ENCODE peak calls at places on chromosome 14, in five cellular contexts. N, H, Q, U and A are unnamed samples.

GRCh38 chr14:89640141-89640540 is 223.1 kb upstream of the FOXN3 start:
- DNase-seq in N (no peak), H (peak; percentile 23), Q (no peak), U (no peak), A (no peak)

GRCh38 chr14:99704037-99704436 is 19.9 kb downstream of the CYP46A1 start:
- DNase-seq in N (no peak), H (no peak), Q (no peak), U (no peak), A (no peak)

GRCh38 chr14:93036652-93037341 is 78.9 kb downstream of the ITPK1 start:
- DNase-seq in N (no peak), H (no peak), Q (no peak), U (no peak), A (no peak)

GRCh38 chr14:52351191-52351560 is 37.1 kb downstream of the PTGER2 start:
- DNase-seq in N (no peak), H (peak; percentile 81), Q (no peak), U (no peak), A (no peak)

GRCh38 chr14:53842938-53843337 is 113.7 kb downstream of the BMP4 start:
- DNase-seq in N (no peak), H (peak; percentile 89), Q (peak; percentile 11), U (no peak), A (no peak)

GRCh38 chr14:69056389-69056788 is 77.3 kb upstream of the ACTN1 start:
- DNase-seq in N (peak; percentile 79), H (no peak), Q (no peak), U (peak; percentile 30), A (no peak)

GRCh38 chr14:101478096-101478495 is 83.2 kb upstream of the DIO3 start:
- DNase-seq in N (no peak), H (no peak), Q (no peak), U (no peak), A (no peak)

GRCh38 chr14:99575043-99576023 is 28.7 kb downstream of the CCDC85C start:
- DNase-seq in N (peak; percentile 60), H (peak; percentile 80), Q (no peak), U (no peak), A (no peak)

GRCh38 chr14:103817595-103817994 is 29.8 kb downstream of the PPP1R13B start:
- DNase-seq in N (no peak), H (no peak), Q (no peak), U (no peak), A (no peak)

GRCh38 chr14:21415329-21415728 is 31.5 kb upstream of the SUPT16H start:
- DNase-seq in N (no peak), H (no peak), Q (no peak), U (no peak), A (no peak)

GRCh38 chr14:92577321-92577742 is 63.8 kb downstream of the RIN3 start:
- DNase-seq in N (no peak), H (no peak), Q (no peak), U (peak; percentile 72), A (peak; percentile 64)

GRCh38 chr14:29016050-29016900 is 249.7 kb downstream of the FOXG1 start:
- DNase-seq in N (peak; percentile 54), H (peak; percentile 50), Q (peak; percentile 6), U (peak; percentile 22), A (peak; percentile 40)

GRCh38 chr14:23478109-23478698 is 8.7 kb downstream of the NGDN start:
- DNase-seq in N (peak; percentile 73), H (peak; percentile 49), Q (peak; percentile 19), U (peak; percentile 81), A (peak; percentile 65)

GRCh38 chr14:66507181-66507721 is 696 bp upstream of the GPHN start:
- DNase-seq in N (peak; percentile 69), H (no peak), Q (no peak), U (no peak), A (peak; percentile 45)

GRCh38 chr14:77882098-77882497 is 82.2 kb downstream of the ADCK1 start:
- DNase-seq in N (peak; percentile 95), H (peak; percentile 23), Q (no peak), U (no peak), A (peak; percentile 18)

GRCh38 chr14:79764288-79764687 is 447.0 kb downstream of the DIO2 start:
- DNase-seq in N (no peak), H (no peak), Q (peak; percentile 8), U (no peak), A (no peak)

GRCh38 chr14:61608245-61609142 is 86.8 kb upstream of the HIF1A start:
- DNase-seq in N (peak; percentile 72), H (peak; percentile 47), Q (no peak), U (no peak), A (no peak)